ENCODE peak calls at places on chromosome 9, in ten cellular contexts. R is mammary epithelial cell; W is kidney tubule cell; P is posterior vena cava; X is SK-N-DZ; J is AG10803; H is GM20000; L is stimulated activated CD4-positive, alpha-beta T cell treated with anti-CD3 and anti-CD28 coated beads, Interleukin-4, amount 100 ng/mL, for 24 hours; F is Peyer's patch; O is iPS-NIHi11. D is an unnamed sample.

GRCh38 chr9:110605586-110605985 is 26.0 kb upstream of the SVEP1 start:
- DNase-seq in R (no peak), W (no peak), P (no peak), X (no peak), J (peak), H (no peak), L (no peak), F (no peak), O (no peak), D (no peak)

GRCh38 chr9:76403352-76403751 is 9.1 kb upstream of the RFK start:
- DNase-seq in R (peak), W (peak), P (no peak), X (peak), J (peak), H (peak), L (peak), F (no peak), O (peak), D (peak)

GRCh38 chr9:20187318-20187717 is 398.5 kb upstream of the SLC24A2 start:
- DNase-seq in R (no peak), W (no peak), P (no peak), X (no peak), J (no peak), H (no peak), L (no peak), F (no peak), O (no peak), D (no peak)

GRCh38 chr9:88808019-88808656 is 183.1 kb upstream of the S1PR3 start:
- DNase-seq in R (no peak), W (no peak), P (no peak), X (no peak), J (peak), H (no peak), L (no peak), F (no peak), O (no peak), D (no peak)

GRCh38 chr9:15541862-15542261 is 11.0 kb upstream of the CCDC171 start:
- DNase-seq in R (no peak), W (no peak), P (no peak), X (peak), J (no peak), H (no peak), L (no peak), F (no peak), O (no peak), D (no peak)

GRCh38 chr9:7058539-7058938 is 300.8 kb downstream of the KDM4C start:
- DNase-seq in R (no peak), W (no peak), P (no peak), X (no peak), J (peak), H (no peak), L (no peak), F (no peak), O (no peak), D (peak)

GRCh38 chr9:70073193-70073592 is 29.5 kb downstream of the MAMDC2 start:
- DNase-seq in R (no peak), W (no peak), P (no peak), X (no peak), J (no peak), H (no peak), L (no peak), F (no peak), O (no peak), D (peak)

GRCh38 chr9:78235296-78235770 is 542 bp upstream of the CEP78 start:
- DNase-seq in R (peak), W (peak), P (no peak), X (no peak), J (peak), H (no peak), L (no peak), F (no peak), O (no peak), D (peak)

GRCh38 chr9:94935396-94935795 is 208.9 kb downstream of the AOPEP start:
- DNase-seq in R (no peak), W (no peak), P (no peak), X (no peak), J (no peak), H (no peak), L (no peak), F (no peak), O (no peak), D (no peak)

GRCh38 chr9:121055642-121056143 is 5.6 kb upstream of the C5 start:
- DNase-seq in R (peak), W (peak), P (no peak), X (no peak), J (no peak), H (no peak), L (no peak), F (no peak), O (peak), D (peak)